ENCODE peak calls at places on chromosomes 5 and 9, in seven cellular contexts. N is gastrocnemius medialis, C is OCI-LY7, Q is cardiac muscle cell, D is ovary, B is left ventricle myocardium inferior, M is stomach. Y is an unnamed sample.
A peak's percentile ranks its signal among the peaks of the same experiment; 100 is the strongest.

GRCh38 chr9:75071530-75072122 is 16.3 kb downstream of the NMRK1 start:
- DNase-seq in N (no peak), C (peak; percentile 60), Q (no peak), D (no peak), B (no peak), M (peak; percentile 70), Y (peak; percentile 35)

GRCh38 chr5:56099346-56099745 is 104.6 kb upstream of the IL6ST start:
- DNase-seq in N (no peak), C (no peak), Q (no peak), D (no peak), B (no peak), M (no peak), Y (no peak)

GRCh38 chr9:100346836-100347235 is 5.9 kb downstream of the TEX10 start:
- DNase-seq in N (no peak), C (no peak), Q (no peak), D (no peak), B (no peak), M (no peak), Y (no peak)

GRCh38 chr9:95977366-95977765 is 101.9 kb downstream of the ERCC6L2 start:
- DNase-seq in N (no peak), C (no peak), Q (no peak), D (no peak), B (no peak), M (no peak), Y (no peak)

GRCh38 chr9:69168709-69169217 is 5.3 kb upstream of the TJP2 start:
- DNase-seq in N (no peak), C (peak; percentile 14), Q (no peak), D (no peak), B (no peak), M (no peak), Y (peak; percentile 84)

GRCh38 chr5:53362521-53362941 is 117.9 kb upstream of the FST start:
- DNase-seq in N (no peak), C (no peak), Q (no peak), D (no peak), B (no peak), M (no peak), Y (no peak)

GRCh38 chr5:132469380-132470372 is 20.9 kb downstream of the IRF1 start:
- DNase-seq in N (peak; percentile 7), C (no peak), Q (no peak), D (no peak), B (no peak), M (peak; percentile 24), Y (peak; percentile 1)

GRCh38 chr5:159912033-159912800 is 4.1 kb upstream of the ADRA1B start:
- DNase-seq in N (no peak), C (no peak), Q (no peak), D (no peak), B (no peak), M (no peak), Y (no peak)

GRCh38 chr5:161546463-161547301 is at the start of gene GABRB2:
- DNase-seq in N (no peak), C (peak; percentile 84), Q (peak; percentile 80), D (peak; percentile 29), B (peak; percentile 36), M (peak; percentile 58), Y (peak; percentile 62)

GRCh38 chr5:172669808-172670402 is 28.8 kb downstream of the NEURL1B start:
- DNase-seq in N (no peak), C (no peak), Q (no peak), D (no peak), B (no peak), M (no peak), Y (no peak)

GRCh38 chr9:129280236-129281231 is 102.5 kb upstream of the IER5L start:
- DNase-seq in N (peak; percentile 4), C (no peak), Q (no peak), D (peak; percentile 19), B (no peak), M (no peak), Y (no peak)

GRCh38 chr5:147857302-147858129 is 21.0 kb upstream of the SCGB3A2 start:
- DNase-seq in N (no peak), C (peak; percentile 49), Q (peak; percentile 76), D (peak; percentile 25), B (no peak), M (peak; percentile 79), Y (peak; percentile 67)

GRCh38 chr5:9468070-9468388 is 77.8 kb downstream of the SEMA5A start:
- DNase-seq in N (no peak), C (no peak), Q (no peak), D (no peak), B (no peak), M (no peak), Y (no peak)

GRCh38 chr9:85212887-85213286 is 528.9 kb downstream of the AGTPBP1 start:
- DNase-seq in N (no peak), C (no peak), Q (no peak), D (no peak), B (no peak), M (no peak), Y (no peak)

GRCh38 chr5:139126711-139127111 is 71.5 kb downstream of the SIL1 start:
- DNase-seq in N (no peak), C (no peak), Q (peak; percentile 29), D (peak; percentile 48), B (peak; percentile 63), M (no peak), Y (no peak)

GRCh38 chr5:107422494-107422893 is 248.2 kb downstream of the EFNA5 start:
- DNase-seq in N (no peak), C (peak; percentile 17), Q (no peak), D (no peak), B (no peak), M (no peak), Y (no peak)

GRCh38 chr9:130024597-130024994 is 18.4 kb downstream of the FNBP1 start:
- DNase-seq in N (no peak), C (no peak), Q (no peak), D (no peak), B (no peak), M (no peak), Y (peak; percentile 76)

GRCh38 chr5:6812800-6813731 is 99.8 kb downstream of the TENT4A start:
- DNase-seq in N (no peak), C (no peak), Q (no peak), D (peak; percentile 59), B (no peak), M (peak; percentile 83), Y (peak; percentile 66)

GRCh38 chr9:72680593-72681317 is 159.3 kb downstream of the TMC1 start:
- DNase-seq in N (no peak), C (no peak), Q (no peak), D (no peak), B (no peak), M (no peak), Y (no peak)

GRCh38 chr5:169606279-169606678 is 22.7 kb downstream of the SPDL1 start:
- DNase-seq in N (no peak), C (no peak), Q (no peak), D (no peak), B (no peak), M (no peak), Y (no peak)

GRCh38 chr5:144191998-144192397 is 21.3 kb downstream of the KCTD16 start:
- DNase-seq in N (no peak), C (peak; percentile 87), Q (peak; percentile 21), D (no peak), B (no peak), M (no peak), Y (no peak)

GRCh38 chr5:27402828-27403227 is 364.4 kb upstream of the CDH9 start:
- DNase-seq in N (no peak), C (no peak), Q (no peak), D (no peak), B (no peak), M (no peak), Y (no peak)

GRCh38 chr5:116360008-116360853 is 214.4 kb downstream of the SEMA6A start:
- DNase-seq in N (peak; percentile 88), C (no peak), Q (peak; percentile 64), D (peak; percentile 46), B (peak; percentile 77), M (no peak), Y (peak; percentile 90)

GRCh38 chr5:94849821-94850736 is 231.6 kb downstream of the SLF1 start:
- DNase-seq in N (no peak), C (peak; percentile 79), Q (peak; percentile 51), D (no peak), B (no peak), M (no peak), Y (no peak)

GRCh38 chr9:126915281-126915816 is 767 bp downstream of the RALGPS1 start:
- DNase-seq in N (peak; percentile 28), C (peak; percentile 61), Q (peak; percentile 41), D (peak; percentile 58), B (peak; percentile 22), M (peak; percentile 95), Y (peak; percentile 94)

GRCh38 chr9:137988051-137988450 is 110.5 kb downstream of the CACNA1B start:
- DNase-seq in N (no peak), C (no peak), Q (no peak), D (no peak), B (no peak), M (peak; percentile 24), Y (no peak)

GRCh38 chr9:93115486-93115885 is 18.6 kb downstream of the NINJ1 start:
- DNase-seq in N (peak; percentile 5), C (no peak), Q (no peak), D (no peak), B (peak; percentile 1), M (no peak), Y (no peak)

GRCh38 chr9:86096382-86096781 is 3.0 kb downstream of the GOLM1 start:
- DNase-seq in N (no peak), C (no peak), Q (no peak), D (no peak), B (no peak), M (no peak), Y (no peak)

GRCh38 chr5:154885438-154885837 is 27.0 kb downstream of the CNOT8 start:
- DNase-seq in N (no peak), C (no peak), Q (no peak), D (no peak), B (no peak), M (no peak), Y (no peak)

GRCh38 chr5:37582202-37582601 is 203.1 kb downstream of the WDR70 start:
- DNase-seq in N (no peak), C (no peak), Q (no peak), D (no peak), B (no peak), M (no peak), Y (no peak)
- TF ChIP-seq CTCF in N (no peak), C (no peak), Q (no peak), D (no peak), B (no peak), M (no peak), Y (no peak)

GRCh38 chr5:135359374-135360165 is 39.5 kb downstream of the MACROH2A1 start:
- DNase-seq in N (no peak), C (no peak), Q (no peak), D (no peak), B (no peak), M (no peak), Y (no peak)
- H3K4me3 ChIP-seq in N (no peak overlapping the region), C (no peak overlapping the region), Q (no peak overlapping the region), D (no peak overlapping the region), B (no peak overlapping the region), M (no peak overlapping the region), Y (no peak overlapping the region)

GRCh38 chr9:120874861-120875565 is 2.0 kb downstream of the PHF19 start:
- DNase-seq in N (no peak), C (no peak), Q (no peak), D (no peak), B (no peak), M (no peak), Y (no peak)
- H3K4me1 ChIP-seq in N (peaks cover 9% of the 10 kb centered on the region), C (peaks cover 61% of the 10 kb centered on the region), Q (no peaks in the 10 kb centered on the region), D (no peaks in the 10 kb centered on the region), B (peaks cover 21% of the 10 kb centered on the region), M (peaks cover 24% of the 10 kb centered on the region), Y (peaks cover 5% of the 10 kb centered on the region)

DNA sequence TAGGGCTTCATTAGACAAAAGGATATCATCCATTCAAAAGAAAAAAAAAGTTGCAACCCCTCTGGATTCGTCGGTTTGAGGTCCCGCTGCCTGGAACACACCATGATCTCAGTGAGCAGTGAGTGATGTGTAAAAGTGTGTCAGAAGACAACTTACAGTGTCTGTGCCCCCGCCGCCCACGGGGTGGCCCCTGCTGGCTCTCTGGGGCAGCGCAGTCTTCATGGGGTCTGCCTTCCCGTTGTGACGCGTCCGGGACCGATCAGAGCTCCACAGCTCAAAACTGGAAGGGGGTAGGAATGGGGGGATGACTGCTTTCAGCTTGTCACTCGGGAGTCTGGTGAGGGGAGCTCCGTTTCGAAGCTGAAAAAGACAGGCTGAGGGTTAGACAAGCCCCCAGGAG is 22.6 kb downstream of the ANKS6 start:
- DNase-seq in N (no peak), C (no peak), Q (no peak), D (no peak), B (no peak), M (no peak), Y (no peak)
- TF ChIP-seq CTCF in N (no peak), C (no peak), Q (no peak), D (no peak), B (no peak), M (no peak), Y (no peak)